ENCODE peak calls at places on chromosomes 1 and 21, in nine cellular contexts. One of them, this sample, is unnamed. For H3K27me3, the result is how much of the 10 kb centered on the place peaks cover.

GRCh38 chr1:185570962-185571361 is 163.2 kb upstream of the HMCN1 start:
- DNase-seq in kidney epithelial cell: no peak
- DNase-seq in GM23338: no peak
- DNase-seq in AG04450: no peak
- DNase-seq in CD4-positive, alpha-beta T cell: no peak
- DNase-seq in bronchial epithelial cell: peak
- DNase-seq in tibial artery: no peak
- DNase-seq in psoas muscle: no peak
- DNase-seq in CD8-positive, alpha-beta memory T cell: no peak
- DNase-seq in this sample: no peak

GRCh38 chr1:168252204-168252733 is 26.5 kb downstream of the SFT2D2 start:
- DNase-seq in kidney epithelial cell: no peak
- DNase-seq in GM23338: no peak
- DNase-seq in AG04450: no peak
- DNase-seq in CD4-positive, alpha-beta T cell: no peak
- DNase-seq in bronchial epithelial cell: no peak
- DNase-seq in tibial artery: no peak
- DNase-seq in psoas muscle: no peak
- DNase-seq in CD8-positive, alpha-beta memory T cell: no peak
- DNase-seq in this sample: no peak

GRCh38 chr1:109254621-109255096 is 5.3 kb downstream of the CELSR2 start:
- DNase-seq in kidney epithelial cell: no peak
- DNase-seq in GM23338: no peak
- DNase-seq in AG04450: no peak
- DNase-seq in CD4-positive, alpha-beta T cell: no peak
- DNase-seq in bronchial epithelial cell: no peak
- DNase-seq in tibial artery: no peak
- DNase-seq in psoas muscle: no peak
- DNase-seq in CD8-positive, alpha-beta memory T cell: no peak
- DNase-seq in this sample: no peak

GRCh38 chr1:98962156-98962555 is 42.5 kb downstream of the PLPPR5 start:
- DNase-seq in kidney epithelial cell: no peak
- DNase-seq in GM23338: no peak
- DNase-seq in AG04450: no peak
- DNase-seq in CD4-positive, alpha-beta T cell: no peak
- DNase-seq in bronchial epithelial cell: peak
- DNase-seq in tibial artery: no peak
- DNase-seq in psoas muscle: no peak
- DNase-seq in CD8-positive, alpha-beta memory T cell: no peak
- DNase-seq in this sample: no peak

GRCh38 chr1:205652984-205653383 is 21.2 kb upstream of the ELK4 start:
- DNase-seq in kidney epithelial cell: no peak
- DNase-seq in GM23338: no peak
- DNase-seq in AG04450: no peak
- DNase-seq in CD4-positive, alpha-beta T cell: no peak
- DNase-seq in bronchial epithelial cell: no peak
- DNase-seq in tibial artery: no peak
- DNase-seq in psoas muscle: no peak
- DNase-seq in CD8-positive, alpha-beta memory T cell: no peak
- DNase-seq in this sample: no peak

GRCh38 chr21:33155005-33155404 is 74.7 kb upstream of the IFNAR2 start:
- DNase-seq in kidney epithelial cell: no peak
- DNase-seq in GM23338: no peak
- DNase-seq in AG04450: no peak
- DNase-seq in CD4-positive, alpha-beta T cell: no peak
- DNase-seq in bronchial epithelial cell: no peak
- DNase-seq in tibial artery: no peak
- DNase-seq in psoas muscle: no peak
- DNase-seq in CD8-positive, alpha-beta memory T cell: no peak
- DNase-seq in this sample: no peak

GRCh38 chr1:98045211-98046030 is 124.6 kb upstream of the DPYD start:
- DNase-seq in kidney epithelial cell: no peak
- DNase-seq in GM23338: peak
- DNase-seq in AG04450: no peak
- DNase-seq in CD4-positive, alpha-beta T cell: no peak
- DNase-seq in bronchial epithelial cell: peak
- DNase-seq in tibial artery: no peak
- DNase-seq in psoas muscle: no peak
- DNase-seq in CD8-positive, alpha-beta memory T cell: no peak
- DNase-seq in this sample: peak

GRCh38 chr1:100322436-100323211 is 29.7 kb upstream of the CDC14A start:
- DNase-seq in kidney epithelial cell: no peak
- DNase-seq in GM23338: no peak
- DNase-seq in AG04450: no peak
- DNase-seq in CD4-positive, alpha-beta T cell: no peak
- DNase-seq in bronchial epithelial cell: peak
- DNase-seq in tibial artery: no peak
- DNase-seq in psoas muscle: no peak
- DNase-seq in CD8-positive, alpha-beta memory T cell: no peak
- DNase-seq in this sample: no peak

GRCh38 chr21:45416619-45417018 is 11.7 kb downstream of the COL18A1 start:
- DNase-seq in kidney epithelial cell: no peak
- DNase-seq in GM23338: peak
- DNase-seq in AG04450: no peak
- DNase-seq in CD4-positive, alpha-beta T cell: no peak
- DNase-seq in bronchial epithelial cell: no peak
- DNase-seq in tibial artery: no peak
- DNase-seq in psoas muscle: no peak
- DNase-seq in CD8-positive, alpha-beta memory T cell: no peak
- DNase-seq in this sample: peak

GRCh38 chr1:155196893-155197638 is 10.6 kb downstream of the THBS3 start:
- DNase-seq in kidney epithelial cell: no peak
- DNase-seq in GM23338: no peak
- DNase-seq in AG04450: no peak
- DNase-seq in CD4-positive, alpha-beta T cell: no peak
- DNase-seq in bronchial epithelial cell: no peak
- DNase-seq in tibial artery: no peak
- DNase-seq in psoas muscle: peak
- DNase-seq in CD8-positive, alpha-beta memory T cell: no peak
- DNase-seq in this sample: no peak

GRCh38 chr1:29806646-29807319 is 570.5 kb downstream of the PTPRU start:
- DNase-seq in kidney epithelial cell: no peak
- DNase-seq in GM23338: no peak
- DNase-seq in AG04450: no peak
- DNase-seq in CD4-positive, alpha-beta T cell: no peak
- DNase-seq in bronchial epithelial cell: no peak
- DNase-seq in tibial artery: no peak
- DNase-seq in psoas muscle: no peak
- DNase-seq in CD8-positive, alpha-beta memory T cell: no peak
- DNase-seq in this sample: no peak

DNA sequence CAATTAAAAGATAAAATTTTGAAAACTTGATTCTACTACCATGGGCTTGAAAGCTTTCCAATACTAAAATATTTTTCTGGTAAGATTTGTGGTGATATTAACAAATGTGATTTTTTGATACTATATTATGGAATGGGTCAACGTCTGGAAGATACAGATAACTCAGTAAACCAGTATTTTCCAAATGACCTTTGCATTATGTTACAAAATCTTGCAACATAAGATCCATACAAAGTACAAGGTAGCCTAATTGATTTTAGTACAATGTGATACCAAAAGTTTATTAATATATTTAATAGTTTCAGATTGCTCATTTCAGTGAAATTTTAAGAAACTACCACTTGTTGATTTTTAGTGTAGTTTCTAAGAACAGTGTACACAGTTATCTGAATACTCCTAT is 236.2 kb downstream of the KIF26B start:
- DNase-seq in kidney epithelial cell: no peak
- DNase-seq in GM23338: no peak
- DNase-seq in AG04450: no peak
- DNase-seq in CD4-positive, alpha-beta T cell: no peak
- DNase-seq in bronchial epithelial cell: no peak
- DNase-seq in tibial artery: no peak
- DNase-seq in psoas muscle: no peak
- DNase-seq in CD8-positive, alpha-beta memory T cell: no peak
- DNase-seq in this sample: no peak
- H3K27me3 ChIP-seq in kidney epithelial cell: under half
- H3K27me3 ChIP-seq in GM23338: under half
- H3K27me3 ChIP-seq in AG04450: under half
- H3K27me3 ChIP-seq in CD4-positive, alpha-beta T cell: under half
- H3K27me3 ChIP-seq in bronchial epithelial cell: under half
- H3K27me3 ChIP-seq in tibial artery: under half
- H3K27me3 ChIP-seq in psoas muscle: under half
- H3K27me3 ChIP-seq in CD8-positive, alpha-beta memory T cell: under half
- H3K27me3 ChIP-seq in this sample: under half

GRCh38 chr1:212606042-212606733 is 2.4 kb upstream of the ATF3 start:
- DNase-seq in kidney epithelial cell: no peak
- DNase-seq in GM23338: no peak
- DNase-seq in AG04450: no peak
- DNase-seq in CD4-positive, alpha-beta T cell: no peak
- DNase-seq in bronchial epithelial cell: peak
- DNase-seq in tibial artery: no peak
- DNase-seq in psoas muscle: no peak
- DNase-seq in CD8-positive, alpha-beta memory T cell: no peak
- DNase-seq in this sample: peak

GRCh38 chr1:212606734-212607205 is 1.8 kb upstream of the ATF3 start:
- DNase-seq in kidney epithelial cell: no peak
- DNase-seq in GM23338: peak
- DNase-seq in AG04450: no peak
- DNase-seq in CD4-positive, alpha-beta T cell: peak
- DNase-seq in bronchial epithelial cell: peak
- DNase-seq in tibial artery: peak
- DNase-seq in psoas muscle: peak
- DNase-seq in CD8-positive, alpha-beta memory T cell: peak
- DNase-seq in this sample: peak

GRCh38 chr1:212607206-212607923 is 1.2 kb upstream of the ATF3 start:
- DNase-seq in kidney epithelial cell: no peak
- DNase-seq in GM23338: peak
- DNase-seq in AG04450: no peak
- DNase-seq in CD4-positive, alpha-beta T cell: no peak
- DNase-seq in bronchial epithelial cell: peak
- DNase-seq in tibial artery: peak
- DNase-seq in psoas muscle: peak
- DNase-seq in CD8-positive, alpha-beta memory T cell: peak
- DNase-seq in this sample: peak

GRCh38 chr1:212607924-212608208 is 695 bp upstream of the ATF3 start:
- DNase-seq in kidney epithelial cell: no peak
- DNase-seq in GM23338: no peak
- DNase-seq in AG04450: no peak
- DNase-seq in CD4-positive, alpha-beta T cell: no peak
- DNase-seq in bronchial epithelial cell: no peak
- DNase-seq in tibial artery: no peak
- DNase-seq in psoas muscle: peak
- DNase-seq in CD8-positive, alpha-beta memory T cell: peak
- DNase-seq in this sample: no peak

DNA sequence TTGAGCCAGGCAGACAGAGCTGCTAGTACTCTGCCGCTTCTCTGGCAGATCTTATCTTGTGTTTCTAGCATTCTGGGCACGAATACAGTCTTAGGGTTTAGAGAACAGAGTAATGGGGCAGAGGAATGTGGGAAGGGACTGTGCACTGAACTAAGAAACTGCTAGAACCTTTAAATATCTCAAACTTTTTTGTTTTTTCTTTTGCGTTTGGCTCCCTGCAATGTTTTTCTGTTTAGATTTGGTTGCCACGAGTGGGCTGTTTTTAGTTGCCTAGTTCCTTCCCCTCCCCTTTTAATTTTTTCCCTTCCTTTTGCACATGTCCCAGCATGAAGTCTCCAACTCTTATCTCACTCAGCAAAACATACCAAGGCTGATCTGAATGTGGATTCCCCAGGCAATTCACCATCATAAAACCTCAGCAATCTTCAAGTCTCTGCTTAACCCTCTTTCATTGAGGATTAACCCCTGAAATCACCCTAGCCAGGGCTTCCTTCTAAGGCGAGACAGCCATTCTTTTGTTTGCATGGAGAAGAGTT is 3.1 kb upstream of the ATF3 start:
- DNase-seq in kidney epithelial cell: no peak
- DNase-seq in GM23338: no peak
- DNase-seq in AG04450: no peak
- DNase-seq in CD4-positive, alpha-beta T cell: no peak
- DNase-seq in bronchial epithelial cell: peak
- DNase-seq in tibial artery: no peak
- DNase-seq in psoas muscle: no peak
- DNase-seq in CD8-positive, alpha-beta memory T cell: no peak
- DNase-seq in this sample: no peak
- H3K27me3 ChIP-seq in kidney epithelial cell: under half
- H3K27me3 ChIP-seq in GM23338: half or more
- H3K27me3 ChIP-seq in AG04450: half or more
- H3K27me3 ChIP-seq in CD4-positive, alpha-beta T cell: half or more
- H3K27me3 ChIP-seq in bronchial epithelial cell: under half
- H3K27me3 ChIP-seq in tibial artery: under half
- H3K27me3 ChIP-seq in psoas muscle: half or more
- H3K27me3 ChIP-seq in CD8-positive, alpha-beta memory T cell: under half
- H3K27me3 ChIP-seq in this sample: half or more

GRCh38 chr1:247367786-247368342 is 36.2 kb upstream of the ZNF496 start:
- DNase-seq in kidney epithelial cell: no peak
- DNase-seq in GM23338: no peak
- DNase-seq in AG04450: no peak
- DNase-seq in CD4-positive, alpha-beta T cell: no peak
- DNase-seq in bronchial epithelial cell: peak
- DNase-seq in tibial artery: no peak
- DNase-seq in psoas muscle: no peak
- DNase-seq in CD8-positive, alpha-beta memory T cell: no peak
- DNase-seq in this sample: no peak
- H3K27me3 ChIP-seq in kidney epithelial cell: under half
- H3K27me3 ChIP-seq in GM23338: under half
- H3K27me3 ChIP-seq in AG04450: under half
- H3K27me3 ChIP-seq in CD4-positive, alpha-beta T cell: under half
- H3K27me3 ChIP-seq in bronchial epithelial cell: under half
- H3K27me3 ChIP-seq in tibial artery: under half
- H3K27me3 ChIP-seq in psoas muscle: under half
- H3K27me3 ChIP-seq in CD8-positive, alpha-beta memory T cell: under half
- H3K27me3 ChIP-seq in this sample: under half

GRCh38 chr1:151832318-151832984 is 849 bp upstream of the RORC start:
- DNase-seq in kidney epithelial cell: no peak
- DNase-seq in GM23338: no peak
- DNase-seq in AG04450: no peak
- DNase-seq in CD4-positive, alpha-beta T cell: no peak
- DNase-seq in bronchial epithelial cell: peak
- DNase-seq in tibial artery: no peak
- DNase-seq in psoas muscle: peak
- DNase-seq in CD8-positive, alpha-beta memory T cell: no peak
- DNase-seq in this sample: no peak
- H3K27me3 ChIP-seq in kidney epithelial cell: under half
- H3K27me3 ChIP-seq in GM23338: under half
- H3K27me3 ChIP-seq in AG04450: half or more
- H3K27me3 ChIP-seq in CD4-positive, alpha-beta T cell: under half
- H3K27me3 ChIP-seq in bronchial epithelial cell: under half
- H3K27me3 ChIP-seq in tibial artery: under half
- H3K27me3 ChIP-seq in psoas muscle: under half
- H3K27me3 ChIP-seq in CD8-positive, alpha-beta memory T cell: under half
- H3K27me3 ChIP-seq in this sample: under half